ENCODE peak calls at places on chromosomes 7 and 10, in six cellular contexts. Z is AG04450, I is stomach, D is A549, H is IMR-90, V is heart left ventricle. E is an unnamed sample.
A peak's percentile ranks its signal among the peaks of the same experiment; 100 is the strongest.

GRCh38 chr10:84540022-84540616 is 211.7 kb downstream of the CCSER2 start:
- DNase-seq in Z (peak; percentile 49), I (no peak), D (peak; percentile 48), H (peak; percentile 82), V (no peak), E (peak; percentile 14)

GRCh38 chr10:30751678-30752331 is 122.3 kb upstream of the LYZL2 start:
- DNase-seq in Z (peak; percentile 15), I (peak; percentile 31), D (peak; percentile 71), H (peak; percentile 75), V (peak; percentile 82), E (no peak)

GRCh38 chr10:69123306-69123746 is 652 bp upstream of the VPS26A start:
- DNase-seq in Z (peak; percentile 24), I (peak; percentile 58), D (peak; percentile 77), H (peak; percentile 71), V (no peak), E (no peak)

GRCh38 chr7:76509931-76510877 is at the start of gene UPK3B:
- DNase-seq in Z (no peak), I (no peak), D (peak; percentile 51), H (no peak), V (no peak), E (no peak)

GRCh38 chr10:102230861-102231356 is 4.8 kb downstream of the ELOVL3 start:
- DNase-seq in Z (no peak), I (peak; percentile 53), D (peak; percentile 60), H (no peak), V (peak; percentile 37), E (no peak)

GRCh38 chr7:45387837-45388236 is 186.3 kb upstream of the ADCY1 start:
- DNase-seq in Z (no peak), I (no peak), D (no peak), H (no peak), V (no peak), E (no peak)

GRCh38 chr7:17646181-17646956 is 293.9 kb downstream of the SNX13 start:
- DNase-seq in Z (no peak), I (no peak), D (peak; percentile 33), H (peak; percentile 66), V (no peak), E (no peak)

GRCh38 chr10:128936392-128936791 is 530.6 kb upstream of the MGMT start:
- DNase-seq in Z (no peak), I (no peak), D (no peak), H (no peak), V (no peak), E (no peak)

GRCh38 chr7:107044347-107045194 is at the start of gene PRKAR2B:
- DNase-seq in Z (peak; percentile 27), I (peak; percentile 62), D (peak; percentile 56), H (peak; percentile 64), V (peak; percentile 79), E (no peak)
- H3K27ac ChIP-seq in Z (no peak within 1 kb of the TSS), I (peak within 1 kb of the TSS; percentile 78), D (peak within 1 kb of the TSS; percentile 65), H (peak within 1 kb of the TSS; percentile 51), V (peak within 1 kb of the TSS; percentile 87), E (no peak within 1 kb of the TSS)

GRCh38 chr7:16420649-16421332 is 547 bp downstream of the CRPPA start:
- DNase-seq in Z (peak; percentile 63), I (peak; percentile 87), D (peak; percentile 94), H (peak; percentile 82), V (peak; percentile 89), E (peak; percentile 26)

GRCh38 chr7:16419126-16419525 is 2.2 kb downstream of the CRPPA start:
- DNase-seq in Z (no peak), I (no peak), D (no peak), H (no peak), V (no peak), E (no peak)

GRCh38 chr7:16421333-16422099 is at the start of gene CRPPA:
- DNase-seq in Z (no peak), I (no peak), D (peak; percentile 41), H (peak; percentile 21), V (peak; percentile 46), E (peak; percentile 44)

GRCh38 chr7:16419859-16420258 is 1.5 kb downstream of the CRPPA start:
- DNase-seq in Z (no peak), I (no peak), D (no peak), H (no peak), V (no peak), E (no peak)

DNA sequence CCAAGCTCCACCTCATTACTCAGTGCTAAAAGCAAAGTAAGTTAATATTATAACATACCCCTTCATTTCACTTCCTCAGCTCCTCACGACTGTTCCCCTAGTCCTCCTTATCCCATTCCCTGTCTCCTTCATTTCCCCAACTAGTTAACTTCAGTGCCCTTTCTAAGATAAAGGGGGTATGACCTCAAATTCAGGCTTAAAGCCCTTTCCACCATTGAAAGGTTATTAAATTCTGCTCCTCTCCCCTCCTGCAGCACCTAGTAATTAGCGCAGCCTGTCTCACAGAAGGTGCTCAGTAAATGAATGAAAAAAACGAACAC is 1.0 kb downstream of the CRPPA start:
- DNase-seq in Z (no peak), I (no peak), D (no peak), H (no peak), V (no peak), E (no peak)
- H3K27ac ChIP-seq in Z (peak overlapping the region; percentile 95), I (peak overlapping the region; percentile 97), D (peak overlapping the region; percentile 98), H (peak overlapping the region; percentile 95), V (peak overlapping the region; percentile 99), E (peak overlapping the region; percentile 89)

DNA sequence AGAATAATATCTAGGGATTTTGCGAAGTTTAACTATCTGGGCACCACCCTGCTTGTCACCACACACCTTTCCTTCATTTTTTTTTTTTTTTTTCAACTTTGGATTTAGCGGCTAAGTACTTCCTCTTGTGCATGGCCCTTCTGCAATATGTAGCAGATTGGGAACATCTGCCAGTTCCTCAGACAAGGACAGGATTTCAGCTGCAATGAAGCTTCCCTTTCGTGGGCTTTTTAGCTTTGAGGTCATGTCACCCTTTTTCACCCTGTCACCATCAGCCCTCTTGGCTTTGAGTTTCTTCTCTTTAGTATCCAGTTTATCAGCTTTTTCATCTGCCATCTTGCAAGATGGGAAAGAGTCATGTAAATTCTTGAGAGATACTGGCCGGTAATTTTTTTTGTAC is 81.6 kb upstream of the ETV1 start:
- DNase-seq in Z (no peak), I (no peak), D (no peak), H (no peak), V (no peak), E (no peak)
- H3K27ac ChIP-seq in Z (no peak overlapping the region), I (no peak overlapping the region), D (no peak overlapping the region), H (no peak overlapping the region), V (no peak overlapping the region), E (no peak overlapping the region)

GRCh38 chr10:89480047-89480446 is 55.3 kb downstream of the SLC16A12 start:
- DNase-seq in Z (no peak), I (no peak), D (no peak), H (peak; percentile 9), V (peak; percentile 39), E (no peak)
- H3K27ac ChIP-seq in Z (no peak overlapping the region), I (peak overlapping the region; percentile 61), D (peak overlapping the region; percentile 62), H (no peak overlapping the region), V (peak overlapping the region; percentile 68), E (no peak overlapping the region)

DNA sequence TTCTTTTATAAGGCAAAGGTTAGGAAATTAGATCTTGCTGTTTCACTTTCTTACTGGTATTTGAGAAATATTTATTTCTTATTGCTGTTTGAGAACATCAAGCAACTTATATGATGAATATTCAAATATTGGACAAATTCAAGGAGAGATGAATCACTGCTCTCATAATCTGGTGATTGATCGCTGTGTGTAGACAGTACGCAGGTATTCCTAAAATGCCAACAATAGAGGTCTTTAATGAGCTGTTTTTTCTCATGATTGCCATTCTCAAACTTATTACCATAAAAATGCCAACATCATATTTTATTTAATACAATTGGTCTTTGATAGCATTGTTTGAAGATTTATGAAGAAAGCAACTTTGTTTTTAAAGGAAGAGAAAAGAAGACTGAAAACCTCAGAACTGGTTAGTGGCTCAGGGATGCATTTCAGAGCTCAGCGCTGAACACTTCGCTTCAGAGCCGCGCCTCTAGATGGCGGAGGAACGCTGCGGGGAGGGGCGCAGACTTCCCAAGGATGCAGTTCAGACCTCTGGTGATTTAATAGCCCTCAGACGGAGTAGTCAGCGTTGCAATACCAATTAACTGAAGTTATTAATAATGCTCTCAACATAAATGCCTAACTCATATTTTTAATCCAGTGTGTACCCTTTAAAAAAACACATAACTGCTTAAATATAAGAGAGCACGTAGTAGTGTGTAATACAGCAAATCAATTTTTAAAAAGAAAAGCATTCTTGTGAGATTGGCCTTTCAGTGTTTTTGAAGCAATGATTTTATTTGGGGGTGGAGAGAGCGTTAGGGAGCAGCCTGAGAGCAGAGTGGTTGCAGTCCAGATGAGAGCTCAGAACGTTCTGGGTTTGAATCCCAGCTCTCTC is 38.5 kb upstream of the STEAP4 start:
- DNase-seq in Z (peak; percentile 0), I (peak; percentile 41), D (peak; percentile 43), H (no peak), V (peak; percentile 55), E (no peak)
- H3K27ac ChIP-seq in Z (no peak overlapping the region), I (no peak overlapping the region), D (no peak overlapping the region), H (no peak overlapping the region), V (no peak overlapping the region), E (no peak overlapping the region)

GRCh38 chr7:105778956-105779355 is 97.4 kb downstream of the ATXN7L1 start:
- DNase-seq in Z (no peak), I (no peak), D (no peak), H (no peak), V (no peak), E (no peak)

GRCh38 chr7:105776986-105777910 is 99.2 kb downstream of the ATXN7L1 start:
- DNase-seq in Z (no peak), I (no peak), D (peak; percentile 80), H (peak; percentile 32), V (no peak), E (no peak)

GRCh38 chr7:105773030-105773460 is 103.4 kb downstream of the ATXN7L1 start:
- DNase-seq in Z (no peak), I (no peak), D (no peak), H (no peak), V (no peak), E (no peak)

GRCh38 chr7:105775580-105775979 is 100.8 kb downstream of the ATXN7L1 start:
- DNase-seq in Z (no peak), I (no peak), D (no peak), H (no peak), V (no peak), E (no peak)

DNA sequence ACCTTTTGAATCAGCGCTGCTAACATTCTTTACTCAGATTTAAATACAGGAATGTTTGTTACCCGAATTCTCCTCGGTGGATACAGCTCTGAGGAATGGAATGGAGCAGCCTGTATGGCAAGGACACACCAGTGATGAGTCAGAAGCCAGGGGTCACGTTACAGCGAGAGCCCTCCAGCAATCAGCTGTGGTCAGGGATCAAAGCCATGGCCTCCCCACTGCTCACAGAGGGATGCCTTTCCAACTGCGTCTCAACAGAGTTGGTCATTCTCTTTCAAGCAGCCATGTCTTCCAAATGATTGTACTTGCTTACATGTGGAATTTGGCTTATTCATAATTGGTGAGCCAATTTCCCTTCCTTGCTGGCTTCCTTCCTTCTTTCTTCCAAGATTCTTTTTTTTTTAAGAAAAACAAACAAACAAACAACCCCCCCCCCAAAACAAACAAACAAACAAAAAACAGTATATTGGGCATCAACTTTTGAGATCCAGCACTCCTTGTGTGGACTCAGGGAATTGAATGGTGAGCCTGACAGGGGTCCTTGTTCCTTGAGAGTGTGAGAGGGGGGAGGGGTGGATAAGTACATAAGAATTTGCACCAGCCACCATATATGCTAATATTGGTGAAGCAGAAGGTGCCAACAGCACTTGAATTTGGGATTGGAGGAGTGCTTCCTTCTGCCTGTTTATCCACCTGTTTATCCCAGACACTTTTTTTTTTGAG is 100.2 kb downstream of the ATXN7L1 start:
- DNase-seq in Z (peak; percentile 100), I (peak; percentile 35), D (peak; percentile 83), H (peak; percentile 100), V (peak; percentile 83), E (no peak)
- H3K27ac ChIP-seq in Z (peak overlapping the region; percentile 73), I (peak overlapping the region; percentile 60), D (peak overlapping the region; percentile 49), H (peak overlapping the region; percentile 61), V (no peak overlapping the region), E (peak overlapping the region; percentile 20)